ENCODE peak calls at places on chromosome 17, in four cellular contexts. Z is NT2/D1, I is IMR-90, P is adipocyte. H is an unnamed sample.
A peak's percentile ranks its signal among the peaks of the same experiment; 100 is the strongest.

GRCh38 chr17:7354262-7354781 is 634 bp upstream of the TMEM95 start:
- DNase-seq in Z (no peak), I (peak; percentile 80), P (no peak), H (peak; percentile 47)

GRCh38 chr17:35866356-35866950 is 2.2 kb downstream of the HEATR9 start:
- DNase-seq in Z (no peak), I (peak; percentile 16), P (peak; percentile 17), H (peak; percentile 45)

GRCh38 chr17:62933986-62934385 is 32.0 kb upstream of the TANC2 start:
- DNase-seq in Z (no peak), I (no peak), P (peak; percentile 42), H (peak; percentile 29)

GRCh38 chr17:43839670-43840101 is 6.7 kb upstream of the MPP3 start:
- DNase-seq in Z (no peak), I (no peak), P (no peak), H (no peak)

GRCh38 chr17:233473-233941 is 52.1 kb upstream of the DOC2B start:
- DNase-seq in Z (no peak), I (no peak), P (no peak), H (no peak)

GRCh38 chr17:73068322-73069153 is 23.9 kb downstream of the SLC39A11 start:
- DNase-seq in Z (no peak), I (peak; percentile 92), P (peak; percentile 57), H (peak; percentile 96)

GRCh38 chr17:83115202-83115651 is 35.8 kb downstream of the METRNL start:
- DNase-seq in Z (no peak), I (no peak), P (no peak), H (no peak)

GRCh38 chr17:54015734-54016133 is 193.0 kb downstream of the KIF2B start:
- DNase-seq in Z (no peak), I (no peak), P (no peak), H (no peak)

GRCh38 chr17:37259030-37259735 is 116.6 kb upstream of the C17orf78 start:
- DNase-seq in Z (no peak), I (peak; percentile 76), P (no peak), H (peak; percentile 67)

GRCh38 chr17:13306310-13306962 is 288.6 kb upstream of the ELAC2 start:
- DNase-seq in Z (peak; percentile 46), I (peak; percentile 84), P (peak; percentile 67), H (peak; percentile 97)

GRCh38 chr17:13825526-13826040 is 223.9 kb upstream of the HS3ST3A1 start:
- DNase-seq in Z (no peak), I (no peak), P (no peak), H (no peak)

GRCh38 chr17:61007980-61008379 is 330.3 kb downstream of the BCAS3 start:
- DNase-seq in Z (no peak), I (no peak), P (no peak), H (peak; percentile 88)

GRCh38 chr17:76674600-76674999 is 31.0 kb upstream of the ST6GALNAC1 start:
- DNase-seq in Z (no peak), I (no peak), P (no peak), H (no peak)

GRCh38 chr17:39239640-39240314 is 14.0 kb upstream of the STAC2 start:
- DNase-seq in Z (no peak), I (no peak), P (peak; percentile 30), H (peak; percentile 26)

GRCh38 chr17:65235284-65235683 is 98.1 kb downstream of the RGS9 start:
- DNase-seq in Z (no peak), I (no peak), P (no peak), H (no peak)

GRCh38 chr17:65366102-65366844 is 195.2 kb downstream of the AXIN2 start:
- DNase-seq in Z (no peak), I (no peak), P (no peak), H (no peak)

GRCh38 chr17:49190932-49191331 is 19.4 kb downstream of the GNGT2 start:
- DNase-seq in Z (no peak), I (no peak), P (no peak), H (no peak)

GRCh38 chr17:38786372-38786771 is 13.0 kb downstream of the PIP4K2B start:
- DNase-seq in Z (no peak), I (no peak), P (no peak), H (no peak)

GRCh38 chr17:68777243-68777855 is 176.2 kb upstream of the FAM20A start:
- DNase-seq in Z (peak; percentile 25), I (peak; percentile 67), P (peak; percentile 87), H (peak; percentile 85)

GRCh38 chr17:21372256-21372954 is 3.8 kb upstream of the KCNJ12 start:
- DNase-seq in Z (no peak), I (no peak), P (no peak), H (no peak)

GRCh38 chr17:49021095-49021767 is 24.0 kb downstream of the IGF2BP1 start:
- DNase-seq in Z (no peak), I (peak; percentile 29), P (peak; percentile 42), H (peak; percentile 67)

GRCh38 chr17:81322271-81323082 is 27.4 kb upstream of the SLC38A10 start:
- DNase-seq in Z (no peak), I (no peak), P (peak; percentile 27), H (no peak)

GRCh38 chr17:42141382-42141781 is 13.4 kb downstream of the RAB5C start:
- DNase-seq in Z (no peak), I (no peak), P (no peak), H (no peak)

GRCh38 chr17:80948961-80949450 is 42.6 kb upstream of the CHMP6 start:
- DNase-seq in Z (no peak), I (no peak), P (no peak), H (no peak)

GRCh38 chr17:71458322-71458721 is 662.5 kb upstream of the SOX9 start:
- DNase-seq in Z (no peak), I (no peak), P (no peak), H (no peak)

GRCh38 chr17:38454528-38454927 is 26.3 kb downstream of the ARHGAP23 start:
- DNase-seq in Z (no peak), I (peak; percentile 80), P (peak; percentile 91), H (peak; percentile 53)

GRCh38 chr17:72591500-72592241 is 470.9 kb downstream of the SOX9 start:
- DNase-seq in Z (no peak), I (no peak), P (peak; percentile 66), H (peak; percentile 46)

GRCh38 chr17:39634384-39634871 is 2.5 kb upstream of the STARD3 start:
- DNase-seq in Z (no peak), I (peak; percentile 44), P (peak; percentile 83), H (peak; percentile 69)

GRCh38 chr17:66542183-66542966 is 240.0 kb downstream of the PRKCA start:
- DNase-seq in Z (no peak), I (peak; percentile 53), P (peak; percentile 44), H (peak; percentile 85)

GRCh38 chr17:36731091-36731490 is 129.7 kb downstream of the MRM1 start:
- DNase-seq in Z (no peak), I (no peak), P (no peak), H (no peak)

DNA sequence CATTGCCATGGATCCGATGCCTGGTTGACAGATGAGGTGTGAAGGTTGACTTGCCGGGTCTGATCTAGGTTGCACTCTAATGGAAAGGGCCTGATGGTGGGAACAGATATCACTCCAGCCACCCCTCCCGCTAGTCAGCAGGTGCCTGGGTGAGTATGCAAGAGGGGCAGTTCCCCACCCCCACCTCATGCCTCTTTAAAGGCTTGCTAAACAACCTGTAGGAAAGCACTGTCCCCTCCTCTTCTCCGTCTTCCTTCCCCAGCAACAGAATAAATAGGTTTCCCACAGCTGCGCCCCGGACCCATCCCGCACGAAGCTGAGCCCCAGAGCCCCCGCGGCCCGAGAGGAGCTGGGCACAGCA is 746 bp upstream of the TMEM132E start:
- DNase-seq in Z (no peak), I (no peak), P (no peak), H (no peak)
- H3K4me3 ChIP-seq in Z (peak overlapping the region; percentile 39), I (no peak overlapping the region), P (no peak overlapping the region), H (no peak overlapping the region)

GRCh38 chr17:17822189-17822978 is 14.4 kb downstream of the SREBF1 start:
- DNase-seq in Z (no peak), I (peak; percentile 87), P (peak; percentile 44), H (peak; percentile 92)
- H3K4me3 ChIP-seq in Z (peak overlapping the region; percentile 62), I (no peak overlapping the region), P (peak overlapping the region; percentile 80), H (peak overlapping the region; percentile 55)

GRCh38 chr17:2213291-2213960 is 90.2 kb downstream of the SMG6 start:
- DNase-seq in Z (no peak), I (peak; percentile 71), P (peak; percentile 57), H (peak; percentile 69)
- H3K4me3 ChIP-seq in Z (no peak overlapping the region), I (peak overlapping the region; percentile 11), P (peak overlapping the region; percentile 69), H (peak overlapping the region; percentile 36)

GRCh38 chr17:17683710-17684365 is 2.6 kb downstream of the RAI1 start:
- DNase-seq in Z (no peak), I (no peak), P (peak; percentile 48), H (no peak)
- H3K4me3 ChIP-seq in Z (no peak overlapping the region), I (peak overlapping the region; percentile 70), P (peak overlapping the region; percentile 82), H (no peak overlapping the region)